ENCODE peak calls at places on chromosomes 7 and 10, in ten cellular contexts. V is stomach, A is HCT116, H is prostate gland, K is H1, P is GM12891, Y is sigmoid colon, U is spleen, F is upper lobe of left lung, L is GM12878. J is an unnamed sample.

GRCh38 chr7:130154501-130155317 is 50.5 kb downstream of the TMEM209 start:
- DNase-seq in V (peak; percentile 78), A (no peak), H (no peak), K (peak; percentile 84), P (no peak), Y (no peak), U (no peak), F (no peak), L (no peak), J (no peak)

GRCh38 chr7:30166155-30166840 is 31.5 kb downstream of the MTURN start:
- DNase-seq in V (peak; percentile 41), A (no peak), H (peak; percentile 77), K (no peak), P (no peak), Y (no peak), U (no peak), F (peak; percentile 54), L (no peak), J (no peak)

GRCh38 chr10:103493362-103493871 is at the start of gene NEURL1:
- DNase-seq in V (no peak), A (no peak), H (no peak), K (peak; percentile 73), P (peak; percentile 37), Y (no peak), U (peak; percentile 72), F (no peak), L (no peak), J (peak; percentile 41)

GRCh38 chr7:42345478-42346299 is 108.7 kb upstream of the GLI3 start:
- DNase-seq in V (no peak), A (no peak), H (no peak), K (no peak), P (no peak), Y (no peak), U (no peak), F (no peak), L (no peak), J (no peak)

GRCh38 chr7:17369686-17370426 is 71.4 kb downstream of the AHR start:
- DNase-seq in V (no peak), A (no peak), H (peak; percentile 10), K (no peak), P (no peak), Y (no peak), U (no peak), F (peak; percentile 56), L (no peak), J (no peak)

GRCh38 chr10:59323036-59323459 is 39.3 kb downstream of the FAM13C start:
- DNase-seq in V (no peak), A (no peak), H (peak; percentile 46), K (no peak), P (no peak), Y (no peak), U (no peak), F (no peak), L (no peak), J (no peak)

GRCh38 chr7:112143567-112143966 is 62.6 kb downstream of the DOCK4 start:
- DNase-seq in V (no peak), A (no peak), H (no peak), K (no peak), P (no peak), Y (no peak), U (no peak), F (no peak), L (no peak), J (no peak)

GRCh38 chr7:111164442-111164841 is 73.5 kb downstream of the LRRN3 start:
- DNase-seq in V (no peak), A (no peak), H (no peak), K (no peak), P (no peak), Y (no peak), U (no peak), F (no peak), L (no peak), J (no peak)

GRCh38 chr10:69180525-69181204 is 631 bp downstream of the SUPV3L1 start:
- DNase-seq in V (no peak), A (no peak), H (peak; percentile 10), K (no peak), P (no peak), Y (no peak), U (no peak), F (no peak), L (no peak), J (no peak)

GRCh38 chr10:96448021-96448457 is 65.7 kb downstream of the TLL2 start:
- DNase-seq in V (no peak), A (no peak), H (no peak), K (no peak), P (peak; percentile 25), Y (peak; percentile 74), U (peak; percentile 89), F (no peak), L (peak; percentile 21), J (peak; percentile 43)

GRCh38 chr10:60388709-60389241 is 900 bp downstream of the ANK3 start:
- DNase-seq in V (no peak), A (no peak), H (no peak), K (no peak), P (no peak), Y (no peak), U (no peak), F (no peak), L (no peak), J (no peak)

GRCh38 chr10:81784111-81784597 is 90.8 kb upstream of the NRG3 start:
- DNase-seq in V (no peak), A (no peak), H (no peak), K (no peak), P (no peak), Y (no peak), U (peak; percentile 62), F (no peak), L (no peak), J (no peak)

GRCh38 chr10:14543048-14543903 is 212.6 kb upstream of the FRMD4A start:
- DNase-seq in V (no peak), A (no peak), H (no peak), K (no peak), P (no peak), Y (no peak), U (peak; percentile 85), F (peak; percentile 79), L (no peak), J (no peak)

GRCh38 chr7:46786221-46786951 is 795.5 kb downstream of the TNS3 start:
- DNase-seq in V (no peak), A (no peak), H (peak; percentile 26), K (no peak), P (no peak), Y (no peak), U (no peak), F (no peak), L (no peak), J (no peak)

GRCh38 chr10:77212632-77213031 is 425.0 kb downstream of the KCNMA1 start:
- DNase-seq in V (no peak), A (no peak), H (no peak), K (no peak), P (no peak), Y (no peak), U (no peak), F (no peak), L (no peak), J (no peak)

GRCh38 chr7:81491573-81491972 is 278.3 kb downstream of the HGF start:
- DNase-seq in V (no peak), A (no peak), H (no peak), K (no peak), P (no peak), Y (no peak), U (no peak), F (no peak), L (no peak), J (no peak)

GRCh38 chr10:48932831-48933670 is 6.6 kb downstream of the LRRC18 start:
- DNase-seq in V (no peak), A (no peak), H (no peak), K (peak; percentile 13), P (no peak), Y (no peak), U (no peak), F (no peak), L (no peak), J (no peak)

GRCh38 chr7:158422551-158423189 is 165.0 kb downstream of the PTPRN2 start:
- DNase-seq in V (no peak), A (no peak), H (no peak), K (no peak), P (no peak), Y (no peak), U (no peak), F (no peak), L (no peak), J (no peak)
- TF ChIP-seq POLR2AphosphoS5 in V (no peak), A (no peak), H (no peak), K (no peak), P (no peak), Y (no peak), U (no peak), F (no peak), L (no peak), J (no peak)

GRCh38 chr10:97718659-97719142 is 5.2 kb downstream of the MARVELD1 start:
- DNase-seq in V (peak; percentile 85), A (peak; percentile 75), H (peak; percentile 92), K (no peak), P (no peak), Y (peak; percentile 83), U (peak; percentile 67), F (peak; percentile 88), L (no peak), J (no peak)
- TF ChIP-seq POLR2A in V (no peak), A (no peak), H (no peak), K (no peak), P (no peak), Y (peak; percentile 21), U (no peak), F (no peak), L (no peak), J (no peak)

DNA sequence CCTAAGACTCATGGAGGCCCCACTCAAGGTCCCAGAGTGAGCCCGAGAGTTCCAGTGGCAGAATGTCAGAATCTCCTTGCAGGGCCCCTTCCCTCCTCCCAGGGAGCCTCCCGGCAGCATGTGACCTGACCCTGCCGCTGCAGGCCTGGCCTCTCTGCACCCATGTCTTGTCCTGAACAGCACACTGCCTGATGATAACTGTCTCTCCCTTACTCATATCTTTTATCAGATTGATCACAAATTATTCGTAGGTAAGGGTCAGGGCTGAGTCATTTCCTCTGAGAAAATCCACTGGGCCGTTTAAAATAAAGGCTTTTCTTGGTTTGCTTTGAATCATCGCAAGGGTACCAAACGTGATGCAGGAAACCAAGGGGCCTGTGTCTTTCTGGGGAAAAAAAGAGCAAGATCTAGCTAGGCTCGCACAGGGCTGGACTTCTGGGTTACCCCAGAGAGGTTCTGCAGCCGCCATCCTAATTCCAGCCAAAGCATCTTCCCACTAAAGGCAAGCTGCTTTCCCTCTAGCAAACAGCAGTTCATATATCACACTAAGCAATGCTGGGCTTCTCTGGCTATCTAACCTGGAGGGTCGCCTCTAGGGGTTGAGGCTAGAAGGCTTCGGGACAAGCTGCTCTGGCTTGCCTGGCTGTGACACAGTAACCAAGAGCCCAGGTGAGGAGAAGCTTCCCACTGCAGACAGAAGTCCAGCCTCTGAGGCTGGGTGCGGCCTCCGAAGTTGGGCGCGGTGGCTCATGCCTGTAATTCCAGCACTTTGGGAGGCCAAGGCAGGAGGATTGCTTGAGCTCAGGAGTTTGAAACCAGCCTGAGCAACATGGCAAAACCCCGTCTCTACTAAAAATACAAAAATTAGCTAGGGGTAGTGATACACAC is 104.9 kb downstream of the SPDYE5 start:
- DNase-seq in V (no peak), A (no peak), H (no peak), K (no peak), P (peak; percentile 48), Y (no peak), U (no peak), F (no peak), L (peak; percentile 30), J (no peak)
- TF ChIP-seq POLR2AphosphoS5 in V (no peak), A (no peak), H (no peak), K (no peak), P (no peak), Y (no peak), U (no peak), F (no peak), L (no peak), J (no peak)

GRCh38 chr7:131897016-131897789 is 340.8 kb upstream of the PODXL start:
- DNase-seq in V (no peak), A (peak; percentile 12), H (no peak), K (no peak), P (no peak), Y (no peak), U (no peak), F (no peak), L (no peak), J (no peak)
- TF ChIP-seq POLR2A in V (no peak), A (no peak), H (no peak), K (no peak), P (no peak), Y (no peak), U (no peak), F (no peak), L (no peak), J (no peak)

J was measured in GM12892.